ENCODE peak calls at places on chromosomes 13 and 19, in six cellular contexts. W is activated CD4-positive, alpha-beta T cell treated with anti-CD3 and anti-CD28 coated beads, Interleukin-2, amount 50 U/mL, for 48 hours; T is RPMI7951; F is T-helper 17 cell; H is amygdala; A is posterior vena cava. L is an unnamed sample.

GRCh38 chr13:27425151-27425917 is 915 bp downstream of the GTF3A start:
- DNase-seq in W (peak), F (no peak), T (peak), H (no peak), A (no peak), L (no peak)

GRCh38 chr13:112818040-112818697 is 128.3 kb downstream of the ATP11A start:
- DNase-seq in T (no peak), W (no peak), H (no peak), F (no peak), A (peak), L (no peak)

GRCh38 chr19:34844254-34844653 is 71.2 kb upstream of the ZNF599 start:
- DNase-seq in T (no peak), F (no peak), A (peak), W (no peak), H (no peak), L (no peak)

GRCh38 chr13:51734786-51735185 is 69.2 kb downstream of the DHRS12 start:
- DNase-seq in A (no peak), H (no peak), W (no peak), T (no peak), F (no peak), L (no peak)

GRCh38 chr19:49142866-49143335 is 12.3 kb downstream of the HRC start:
- DNase-seq in F (peak), H (peak), T (peak), W (peak), A (peak), L (peak)

GRCh38 chr13:28097503-28097902 is 2.9 kb downstream of the FLT3 start:
- DNase-seq in T (peak), A (no peak), W (no peak), H (no peak), F (no peak), L (no peak)

GRCh38 chr13:98340026-98340425 is 163.0 kb upstream of the RNF113B start:
- DNase-seq in A (no peak), T (no peak), F (no peak), W (no peak), H (no peak), L (no peak)

GRCh38 chr13:103615778-103616177 is 549.6 kb upstream of the SLC10A2 start:
- DNase-seq in A (no peak), W (no peak), H (no peak), T (no peak), F (no peak), L (no peak)

GRCh38 chr19:7596191-7596937 is 701 bp downstream of the CAMSAP3 start:
- DNase-seq in A (no peak), H (no peak), W (no peak), F (no peak), T (no peak), L (no peak)

GRCh38 chr19:52099497-52100138 is 4.1 kb upstream of the ZNF841 start:
- DNase-seq in H (no peak), W (no peak), A (no peak), F (no peak), T (peak), L (peak)

GRCh38 chr13:27625839-27626238 is 4.1 kb downstream of the POLR1D start:
- DNase-seq in T (no peak), H (no peak), A (no peak), W (no peak), F (no peak), L (no peak)

GRCh38 chr13:51249254-51249653 is 27.1 kb downstream of the FAM124A start:
- DNase-seq in H (no peak), A (no peak), T (no peak), F (no peak), W (no peak), L (peak)

GRCh38 chr13:92761710-92762109 is 464.9 kb upstream of the GPC6 start:
- DNase-seq in W (no peak), F (no peak), A (no peak), T (no peak), H (no peak), L (no peak)

GRCh38 chr13:76976488-76976887 is 15.4 kb upstream of the CLN5 start:
- DNase-seq in T (peak), H (no peak), W (no peak), A (no peak), F (no peak), L (peak)

GRCh38 chr13:32997399-32997798 is 18.8 kb upstream of the KL start:
- DNase-seq in H (no peak), T (no peak), W (no peak), F (no peak), A (no peak), L (no peak)

GRCh38 chr13:46181799-46182490 is at the start of gene LCP1:
- DNase-seq in A (no peak), T (peak), H (no peak), F (peak), W (peak), L (peak)

GRCh38 chr19:3663838-3664237 is 36.4 kb downstream of the PIP5K1C start:
- DNase-seq in F (no peak), A (no peak), H (no peak), T (no peak), W (no peak), L (no peak)

GRCh38 chr13:46213242-46213641 is 1.5 kb downstream of the LRRC63 start:
- DNase-seq in W (no peak), T (no peak), H (no peak), A (no peak), F (no peak), L (no peak)

GRCh38 chr13:92313382-92313781 is 913.2 kb upstream of the GPC6 start:
- DNase-seq in T (peak), W (no peak), F (no peak), H (no peak), A (no peak), L (no peak)